ENCODE peak calls at places on chromosome 5, in eight cellular contexts. V is NCI-H2171 treated with DMSO at 0.1 percent for 48 hours, P is left kidney, S is NCI-H748 treated with DMSO at 0.1 percent for 48 hours, J is sciatic nerve, R is colonic mucosa, E is T1000, I is epithelial cell of prostate. K is an unnamed sample.

GRCh38 chr5:169178754-169179153 is 122.2 kb downstream of the SLIT3 start:
- DNase-seq in J (no peak), P (no peak), I (no peak), S (no peak), R (no peak), V (no peak), E (no peak), K (no peak)

GRCh38 chr5:96177303-96177869 is 215.7 kb upstream of the ELL2 start:
- DNase-seq in I (peak; percentile 99), V (no peak), J (no peak), R (no peak), E (peak; percentile 11), P (no peak), S (no peak), K (peak; percentile 31)

GRCh38 chr5:111550282-111551020 is 38.1 kb upstream of the STARD4 start:
- DNase-seq in J (peak; percentile 84), R (peak; percentile 82), E (peak; percentile 85), P (peak; percentile 95), S (peak; percentile 49), V (peak; percentile 58), I (peak; percentile 97), K (peak; percentile 75)

GRCh38 chr5:165616550-165617430 is 2111.4 kb downstream of the MAT2B start:
- DNase-seq in E (no peak), S (no peak), P (no peak), J (no peak), V (no peak), R (no peak), I (no peak), K (no peak)

GRCh38 chr5:73317523-73317922 is 131.1 kb downstream of the FOXD1 start:
- DNase-seq in I (no peak), S (no peak), E (no peak), V (no peak), P (peak; percentile 74), J (no peak), R (no peak), K (no peak)

GRCh38 chr5:179679014-179679674 is 1.7 kb downstream of the CBY3 start:
- DNase-seq in I (no peak), J (peak; percentile 88), S (no peak), V (no peak), E (no peak), R (peak; percentile 79), P (peak; percentile 96), K (no peak)

GRCh38 chr5:157998021-157998504 is 139.1 kb upstream of the CLINT1 start:
- DNase-seq in E (no peak), I (peak; percentile 62), J (no peak), R (no peak), S (no peak), P (no peak), V (no peak), K (no peak)

GRCh38 chr5:161546463-161547301 is at the start of gene GABRB2:
- DNase-seq in I (no peak), E (no peak), V (no peak), P (peak; percentile 90), J (peak; percentile 67), S (peak; percentile 56), R (peak; percentile 72), K (peak; percentile 67)

GRCh38 chr5:98796197-98796972 is 22.9 kb downstream of the RGMB start:
- DNase-seq in S (peak; percentile 33), I (no peak), J (no peak), V (peak; percentile 20), P (peak; percentile 85), R (peak; percentile 83), E (no peak), K (peak; percentile 73)

GRCh38 chr5:27474054-27474323 is 435.6 kb upstream of the CDH9 start:
- DNase-seq in E (no peak), V (no peak), I (no peak), R (no peak), S (no peak), P (no peak), J (no peak), K (no peak)

GRCh38 chr5:38697013-38697412 is 140.6 kb upstream of the LIFR start:
- DNase-seq in R (no peak), J (no peak), V (no peak), I (no peak), P (no peak), S (no peak), E (no peak), K (no peak)

GRCh38 chr5:63262191-63262981 is 683.8 kb downstream of the LRRC70 start:
- DNase-seq in P (no peak), R (no peak), I (peak; percentile 12), V (no peak), S (no peak), E (no peak), J (no peak), K (no peak)

GRCh38 chr5:6712582-6713273 is 504 bp upstream of the TENT4A start:
- DNase-seq in R (peak; percentile 95), J (peak; percentile 98), E (peak; percentile 92), V (peak; percentile 97), P (peak; percentile 99), S (peak; percentile 100), I (peak; percentile 69), K (peak; percentile 97)

GRCh38 chr5:132495063-132495671 is 4.6 kb upstream of the IRF1 start:
- DNase-seq in V (no peak), R (no peak), I (no peak), S (no peak), E (no peak), J (peak; percentile 60), P (no peak), K (no peak)

GRCh38 chr5:179241175-179241574 is 104.1 kb downstream of the ADAMTS2 start:
- DNase-seq in P (no peak), S (no peak), E (no peak), R (no peak), V (no peak), I (no peak), J (peak; percentile 63), K (no peak)

K was measured in small intestine.